ENCODE peak calls at places on chromosomes 13 and 19, in five cellular contexts. Y, B, N, K and A are unnamed samples.

GRCh38 chr13:22262328-22262920 is 591.6 kb downstream of the FGF9 start:
- DNase-seq in Y (no peak), N (no peak), K (no peak), B (no peak), A (no peak)

GRCh38 chr13:108155185-108156106 is 59.9 kb downstream of the LIG4 start:
- DNase-seq in Y (peak; percentile 37), N (no peak), B (peak; percentile 29), K (peak; percentile 22), A (no peak)

GRCh38 chr19:6890938-6891337 is 3.6 kb downstream of the ADGRE1 start:
- DNase-seq in B (no peak), Y (no peak), K (no peak), N (no peak), A (no peak)

GRCh38 chr19:17091758-17092333 is 16.3 kb downstream of the MYO9B start:
- DNase-seq in K (no peak), N (no peak), B (no peak), Y (no peak), A (no peak)

GRCh38 chr19:55082023-55082851 is 6.6 kb downstream of the EPS8L1 start:
- DNase-seq in B (no peak), N (no peak), Y (peak; percentile 52), K (no peak), A (peak; percentile 73)

GRCh38 chr13:94617389-94618000 is 15.8 kb downstream of the GPR180 start:
- DNase-seq in K (no peak), N (no peak), B (peak; percentile 13), Y (peak; percentile 34), A (no peak)

GRCh38 chr19:18310118-18310909 is 12.6 kb downstream of the LSM4 start:
- DNase-seq in B (no peak), K (no peak), N (no peak), Y (no peak), A (no peak)

GRCh38 chr19:23070353-23070781 is 46.5 kb upstream of the ZNF730 start:
- DNase-seq in Y (peak; percentile 2), K (no peak), B (peak; percentile 30), N (no peak), A (no peak)

GRCh38 chr13:105804561-105805190 is 730.8 kb downstream of the EFNB2 start:
- DNase-seq in Y (no peak), K (no peak), N (no peak), B (peak; percentile 22), A (no peak)

GRCh38 chr13:113876341-113877148 is 12.7 kb upstream of the GAS6 start:
- DNase-seq in B (no peak), K (no peak), Y (no peak), N (peak; percentile 17), A (no peak)

GRCh38 chr13:114115191-114115671 is 17.2 kb downstream of the RASA3 start:
- DNase-seq in Y (no peak), B (peak; percentile 83), N (peak; percentile 42), K (peak; percentile 91), A (no peak)

GRCh38 chr13:40389081-40389641 is 277.3 kb downstream of the FOXO1 start:
- DNase-seq in Y (peak; percentile 64), B (no peak), K (no peak), N (no peak), A (no peak)

GRCh38 chr19:33393286-33394005 is 19.9 kb downstream of the CEBPG start:
- DNase-seq in K (no peak), Y (no peak), N (no peak), B (no peak), A (no peak)

DNA sequence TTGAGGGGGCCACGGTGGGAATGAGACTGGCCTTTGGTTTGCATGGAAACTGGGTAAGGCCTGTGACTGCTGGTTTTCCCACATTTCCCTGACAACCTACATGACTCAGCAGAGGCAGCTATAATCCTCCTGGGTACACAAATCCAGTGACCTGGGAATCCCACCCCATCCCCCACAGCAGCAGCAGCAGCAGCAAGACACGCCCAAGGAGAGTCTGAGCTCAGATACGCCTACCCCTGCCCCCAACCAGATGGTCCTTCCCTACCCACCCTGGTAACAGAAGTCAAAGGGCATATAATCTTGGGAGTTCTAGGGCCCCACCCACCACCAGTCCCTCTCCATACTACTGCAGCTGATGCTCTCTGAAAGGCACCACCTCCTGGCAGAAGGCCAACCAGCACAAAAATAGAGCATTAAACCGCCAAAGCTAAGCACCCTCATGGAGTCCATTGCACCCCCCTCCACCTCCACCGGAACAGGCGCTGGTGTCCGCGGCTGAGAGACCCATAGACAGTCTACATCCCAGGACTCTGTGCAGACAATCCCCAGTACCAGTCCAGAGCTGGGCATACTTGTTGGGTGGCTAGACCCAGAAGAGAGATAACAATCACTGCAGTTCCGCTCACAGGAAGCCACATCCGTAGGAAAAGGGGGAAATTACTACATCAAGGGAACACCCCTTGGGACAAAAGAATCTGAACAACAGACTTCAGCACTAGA is 237.2 kb upstream of the SPRY2 start:
- DNase-seq in Y (no peak), B (no peak), N (no peak), K (no peak), A (no peak)
- TF ChIP-seq CTCF in Y (no peak), B (no peak), N (no peak), K (no peak), A (no peak)

DNA sequence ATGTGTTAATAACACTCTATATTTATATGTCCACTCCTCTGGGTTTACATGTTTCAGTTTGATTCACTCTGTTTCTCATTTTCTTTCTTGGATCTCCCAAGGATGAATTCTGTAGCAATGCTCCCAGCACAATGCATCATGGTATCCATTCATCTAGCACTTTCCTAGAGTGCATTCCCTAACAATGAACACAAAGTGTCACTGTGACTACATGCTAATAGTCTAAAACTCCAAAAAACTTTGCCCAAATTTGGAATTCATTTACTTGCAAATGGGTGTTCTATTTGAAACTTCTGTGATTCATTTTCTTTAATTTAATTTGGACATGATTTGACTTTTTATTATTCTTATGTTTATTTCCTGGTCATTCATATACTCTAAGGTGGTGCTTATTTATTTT is 286.3 kb downstream of the POU4F1 start:
- DNase-seq in Y (peak; percentile 22), N (no peak), B (no peak), K (no peak), A (no peak)
- TF ChIP-seq CTCF in Y (peak; percentile 42), N (no peak), B (no peak), K (no peak), A (peak; percentile 39)

DNA sequence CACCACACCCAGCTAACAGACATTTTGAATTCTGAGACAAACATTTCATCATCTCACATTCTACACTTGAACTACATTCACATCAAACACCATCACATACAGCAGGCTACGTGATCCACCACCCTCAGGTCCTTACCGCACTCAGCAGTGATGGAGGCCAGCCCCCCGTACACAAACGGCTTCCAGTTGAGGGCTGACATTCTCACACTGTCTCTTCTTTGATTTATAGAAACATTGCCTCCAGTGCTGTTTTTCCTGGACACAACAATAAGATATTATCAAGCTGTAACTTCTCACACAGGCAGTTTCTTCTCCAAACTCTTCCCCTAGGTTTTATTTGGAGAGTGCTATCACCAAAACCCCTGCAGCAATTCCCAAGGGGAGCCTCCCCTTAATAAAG is 6.9 kb downstream of the SLC25A30 start:
- DNase-seq in K (no peak), B (no peak), Y (no peak), N (no peak), A (no peak)
- TF ChIP-seq CTCF in K (no peak), B (no peak), Y (no peak), N (no peak), A (no peak)

DNA sequence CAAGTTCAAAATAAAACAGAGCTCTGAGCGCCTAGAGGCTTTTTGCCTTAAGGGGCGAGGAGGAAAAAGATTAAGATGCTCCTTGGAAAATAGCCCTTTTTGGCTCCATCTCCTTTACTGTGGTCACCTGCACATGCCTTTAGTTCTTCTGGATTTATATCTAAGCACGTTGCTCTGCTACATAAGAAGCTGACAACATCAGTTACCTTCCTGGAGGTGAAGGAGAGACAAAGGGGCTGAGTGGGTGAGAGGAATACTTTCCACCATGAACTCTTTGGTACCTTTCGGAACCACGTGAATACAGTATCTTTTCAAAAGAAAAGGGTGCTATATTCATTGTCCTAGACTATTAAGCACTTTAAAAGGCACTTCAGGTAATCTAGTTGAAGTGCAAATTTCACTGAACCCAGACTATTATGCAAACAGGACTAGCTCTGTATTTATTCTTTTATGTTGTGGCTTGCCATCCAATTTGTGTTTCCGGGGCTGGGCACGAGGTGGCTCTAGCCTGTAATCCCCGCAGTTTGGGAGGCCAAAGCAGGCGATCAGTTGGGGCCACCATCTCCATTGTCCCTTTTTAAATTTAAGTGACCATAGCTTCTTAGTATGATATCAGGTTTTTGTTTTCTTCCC is 201.5 kb downstream of the TM9SF2 start:
- DNase-seq in Y (no peak), B (no peak), K (no peak), N (no peak), A (no peak)
- TF ChIP-seq CTCF in Y (no peak), B (no peak), K (no peak), N (no peak), A (no peak)

GRCh38 chr13:48731957-48732569 is 78.3 kb downstream of the CYSLTR2 start:
- DNase-seq in K (no peak), Y (peak; percentile 73), N (no peak), B (peak; percentile 12), A (no peak)
- TF ChIP-seq CTCF in K (peak; percentile 77), Y (peak; percentile 82), N (peak; percentile 44), B (peak; percentile 53), A (peak; percentile 47)

GRCh38 chr19:35329323-35329722 is 336 bp downstream of the CD22 start:
- DNase-seq in N (no peak), K (no peak), Y (no peak), B (no peak), A (no peak)
- TF ChIP-seq CTCF in N (no peak), K (no peak), Y (no peak), B (no peak), A (no peak)

DNA sequence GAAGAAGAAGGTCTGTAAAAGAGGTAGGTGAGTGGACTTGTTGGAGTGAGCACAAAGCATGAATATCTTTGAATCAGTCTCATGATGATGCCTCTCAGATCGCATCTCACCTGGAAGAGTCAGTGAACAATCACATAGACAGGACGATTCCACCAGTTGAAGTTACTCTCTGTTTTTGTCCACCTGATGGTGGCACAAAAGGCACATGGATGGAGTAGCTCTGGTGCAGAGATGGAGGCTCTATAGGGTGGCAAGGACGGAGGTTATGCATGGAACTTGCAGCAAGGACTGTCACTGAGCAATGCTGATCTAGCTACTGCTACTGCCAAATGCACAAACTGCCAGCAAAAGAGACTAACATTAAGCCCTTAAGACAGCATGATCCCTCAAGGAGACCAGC is 10.3 kb upstream of the MYCBP2 start:
- DNase-seq in B (no peak), N (no peak), K (no peak), Y (peak; percentile 26), A (no peak)
- TF ChIP-seq CTCF in B (no peak), N (no peak), K (no peak), Y (no peak), A (no peak)